ENCODE peak calls at places on chromosomes 12 and 14, in four cellular contexts. N is K562, Q is HCT116, U is SK-N-SH. C is an unnamed sample. For H3K4me1 and H3K79me2, the result is how much of the 10 kb centered on the place peaks cover.

GRCh38 chr12:109497675-109498074 is 20.2 kb downstream of the UBE3B start:
- DNase-seq in Q (no peak), U (no peak), N (peak), C (no peak)

GRCh38 chr14:80213602-80214001 is 2.3 kb upstream of the DIO2 start:
- DNase-seq in N (peak), Q (peak), U (peak), C (peak)

GRCh38 chr12:48078901-48079300 is 27.0 kb downstream of the SENP1 start:
- DNase-seq in N (no peak), Q (no peak), U (no peak), C (no peak)

GRCh38 chr12:109983432-109984142 is 12.6 kb downstream of the GIT2 start:
- DNase-seq in U (no peak), N (no peak), Q (no peak), C (no peak)

GRCh38 chr12:107399061-107399460 is 286.5 kb upstream of the PWP1 start:
- DNase-seq in N (no peak), Q (no peak), U (no peak), C (no peak)

GRCh38 chr12:121087467-121088207 is 45.0 kb upstream of the P2RX7 start:
- DNase-seq in Q (no peak), N (no peak), U (no peak), C (peak)

GRCh38 chr14:35254736-35255135 is 37.4 kb upstream of the PSMA6 start:
- DNase-seq in Q (no peak), U (no peak), N (no peak), C (no peak)

GRCh38 chr14:74531467-74531866 is 37.9 kb downstream of the ISCA2 start:
- DNase-seq in Q (peak), N (peak), U (peak), C (no peak)

GRCh38 chr14:99715266-99716000 is 31.3 kb downstream of the CYP46A1 start:
- DNase-seq in N (no peak), U (no peak), Q (no peak), C (no peak)

GRCh38 chr12:47811581-47812484 is 7.9 kb downstream of the HDAC7 start:
- DNase-seq in Q (no peak), N (no peak), U (no peak), C (no peak)

GRCh38 chr14:39038542-39038941 is 64.5 kb downstream of the SEC23A start:
- DNase-seq in U (no peak), Q (no peak), N (no peak), C (no peak)

GRCh38 chr14:22416193-22416592 is 172.8 kb downstream of the DAD1 start:
- DNase-seq in N (no peak), U (no peak), Q (no peak), C (no peak)

GRCh38 chr14:101561145-101561896 is at the start of gene DIO3:
- DNase-seq in U (peak), N (no peak), Q (peak), C (no peak)

GRCh38 chr12:23049180-23049579 is 424.2 kb downstream of the ETNK1 start:
- DNase-seq in U (no peak), N (no peak), Q (no peak), C (no peak)

GRCh38 chr12:23831739-23832138 is 117.7 kb downstream of the SOX5 start:
- DNase-seq in U (no peak), N (no peak), Q (no peak), C (no peak)

GRCh38 chr14:90893028-90893427 is 76.8 kb upstream of the TTC7B start:
- DNase-seq in Q (no peak), U (no peak), N (no peak), C (no peak)

GRCh38 chr14:70906785-70907171 is 481 bp upstream of the PCNX1 start:
- DNase-seq in N (peak), U (no peak), Q (no peak), C (no peak)

GRCh38 chr12:66011731-66012130 is 118.8 kb downstream of the LLPH start:
- DNase-seq in N (no peak), U (no peak), Q (no peak), C (no peak)

GRCh38 chr14:65249471-65250161 is 147.3 kb upstream of the MAX start:
- DNase-seq in U (no peak), N (no peak), Q (no peak), C (no peak)

GRCh38 chr14:68656452-68656851 is 136.4 kb downstream of the ZFP36L1 start:
- DNase-seq in N (no peak), U (no peak), Q (no peak), C (no peak)

GRCh38 chr14:71304588-71305133 is 397.4 kb downstream of the PCNX1 start:
- DNase-seq in N (no peak), Q (no peak), U (no peak), C (no peak)

GRCh38 chr12:481422-481821 is 21.7 kb downstream of the B4GALNT3 start:
- DNase-seq in U (no peak), N (no peak), Q (no peak), C (no peak)

GRCh38 chr12:122182887-122183587 is at the start of gene LRRC43:
- DNase-seq in N (no peak), U (peak), Q (no peak), C (no peak)

GRCh38 chr12:132071001-132071810 is 72.9 kb downstream of the DDX51 start:
- DNase-seq in Q (no peak), N (no peak), U (no peak), C (no peak)

GRCh38 chr14:95359974-95360826 is 40.5 kb upstream of the CLMN start:
- DNase-seq in N (no peak), U (no peak), Q (no peak), C (no peak)

GRCh38 chr12:126874427-126875026 is 1392.4 kb upstream of the TMEM132C start:
- DNase-seq in Q (peak), N (peak), U (peak), C (peak)

GRCh38 chr12:58922849-58923248 is 2.5 kb upstream of the LRIG3 start:
- DNase-seq in U (no peak), Q (no peak), N (no peak), C (no peak)

GRCh38 chr12:11978985-11979384 is 91.8 kb upstream of the BCL2L14 start:
- DNase-seq in Q (no peak), U (no peak), N (no peak), C (no peak)
- H3K4me1 ChIP-seq in Q (under half), U (under half), N (under half), C (under half)

GRCh38 chr14:67571275-67571990 is 28.6 kb downstream of the PIGH start:
- DNase-seq in Q (peak), N (peak), U (peak), C (peak)
- TF ChIP-seq CTCF in Q (peak), N (peak), U (peak), C (peak)

DNA sequence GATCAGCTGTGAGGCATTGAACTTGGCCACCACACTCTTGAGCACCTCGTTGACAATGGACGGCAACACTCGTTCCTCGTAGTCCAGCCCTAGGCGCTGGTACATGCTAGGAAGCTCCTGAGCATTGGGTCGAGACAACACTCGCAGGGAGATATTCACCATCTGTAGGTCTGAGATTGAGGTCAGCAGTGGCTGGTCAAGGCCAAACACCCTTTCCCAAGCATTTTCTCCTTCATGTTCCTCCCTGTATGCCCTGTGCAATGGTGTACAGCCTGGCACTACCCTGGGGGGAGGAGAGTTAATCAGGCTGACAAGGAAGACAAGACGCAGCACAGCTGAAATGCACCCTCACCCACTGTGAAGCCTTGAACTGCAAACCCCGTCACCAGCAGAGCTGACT is 2.0 kb downstream of the PHB2 start:
- DNase-seq in Q (no peak), U (no peak), N (no peak), C (no peak)
- H3K79me2 ChIP-seq in Q (half or more), U (half or more), N (half or more), C (half or more)

DNA sequence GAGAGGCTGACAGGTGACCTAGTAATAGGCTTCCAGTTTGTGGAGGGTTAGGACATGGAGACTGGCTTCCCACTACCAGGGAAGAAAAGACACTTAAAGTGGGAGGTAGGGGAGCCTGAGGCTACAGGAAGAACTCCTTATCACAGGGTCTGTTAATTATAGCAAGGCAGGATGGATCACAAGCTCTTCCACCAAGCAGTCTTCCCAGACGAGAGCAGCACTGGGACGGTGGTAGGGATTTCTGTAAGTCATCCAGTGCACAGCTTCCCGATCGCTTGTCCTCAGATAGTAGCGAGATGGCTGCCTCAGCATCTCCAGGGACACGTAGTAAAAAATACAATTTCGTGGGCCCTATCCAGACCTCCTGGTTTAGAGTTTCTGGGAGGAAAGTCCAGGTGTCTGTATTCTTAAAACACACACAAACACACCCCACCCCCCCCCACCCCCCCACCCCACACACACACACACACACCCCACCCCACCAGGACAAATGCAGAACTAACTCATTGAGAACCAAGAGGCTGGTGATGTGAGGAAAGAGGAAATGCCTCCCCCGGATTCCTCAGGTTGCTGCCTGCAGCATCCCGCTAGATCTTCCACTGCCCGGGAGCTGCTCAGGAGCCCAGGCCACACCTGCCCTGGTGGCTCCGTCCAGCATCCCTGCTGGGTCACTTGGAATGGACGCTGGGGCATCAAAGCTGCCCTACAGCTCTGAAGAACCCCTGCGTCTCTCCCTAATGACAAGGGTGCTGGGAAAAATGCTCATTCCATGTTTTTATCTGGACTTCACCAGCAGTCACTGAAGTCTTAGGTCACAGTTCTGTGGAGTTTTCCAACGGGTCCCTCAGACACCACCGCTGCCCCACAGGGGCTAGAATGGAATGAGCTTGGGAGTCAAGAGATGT is 307.2 kb downstream of the CACNA1C start:
- DNase-seq in N (no peak), U (no peak), Q (no peak), C (no peak)
- H3K4me1 ChIP-seq in N (under half), U (under half), Q (under half), C (under half)